ENCODE peak calls at places on chromosomes 7 and 10, in eight cellular contexts. L, Q, U, J, V, Y, W and Z are unnamed samples.

GRCh38 chr7:46145412-46145811 is 224.3 kb upstream of the IGFBP3 start:
- DNase-seq in L (peak; percentile 92), Q (no peak), V (no peak), Y (peak; percentile 67), U (peak; percentile 47), W (no peak), J (peak; percentile 44), Z (no peak)

GRCh38 chr10:31358688-31359330 is 39.8 kb downstream of the ZEB1 start:
- DNase-seq in V (no peak), U (no peak), Q (no peak), Y (no peak), L (no peak), J (no peak), W (no peak), Z (no peak)

GRCh38 chr7:132650498-132650897 is 74.2 kb upstream of the PLXNA4 start:
- DNase-seq in L (peak; percentile 52), V (no peak), U (no peak), Y (no peak), Q (no peak), J (no peak), W (no peak), Z (no peak)

GRCh38 chr7:66921918-66922486 is 977 bp downstream of the TMEM248 start:
- DNase-seq in U (no peak), L (peak; percentile 25), V (no peak), Q (no peak), J (peak; percentile 39), Y (peak; percentile 4), W (no peak), Z (no peak)

GRCh38 chr10:127618797-127619196 is 69.7 kb downstream of the NPS start:
- DNase-seq in U (no peak), V (no peak), J (no peak), W (no peak), Q (no peak), Y (no peak), L (no peak), Z (no peak)

GRCh38 chr10:84424731-84425165 is 96.4 kb downstream of the CCSER2 start:
- DNase-seq in V (peak; percentile 85), W (no peak), J (peak; percentile 34), Y (peak; percentile 70), L (peak; percentile 43), U (peak; percentile 84), Q (peak; percentile 91), Z (peak; percentile 92)

GRCh38 chr7:133135451-133135850 is 53.6 kb upstream of the CHCHD3 start:
- DNase-seq in J (no peak), Q (no peak), V (no peak), Y (no peak), W (no peak), U (no peak), L (no peak), Z (no peak)

GRCh38 chr7:6197801-6198551 is 74.4 kb downstream of the CYTH3 start:
- DNase-seq in L (no peak), U (no peak), W (no peak), Q (no peak), V (no peak), Y (peak; percentile 67), J (no peak), Z (no peak)

GRCh38 chr10:31620236-31621151 is 301.5 kb downstream of the ZEB1 start:
- DNase-seq in J (peak; percentile 39), L (peak; percentile 80), U (no peak), W (peak; percentile 84), V (peak; percentile 83), Y (peak; percentile 7), Q (peak; percentile 87), Z (peak; percentile 85)

GRCh38 chr10:125159932-125160855 is at the start of gene CTBP2:
- DNase-seq in J (peak; percentile 85), Q (peak; percentile 65), Y (peak; percentile 72), V (peak; percentile 64), L (peak; percentile 75), W (peak; percentile 68), U (no peak), Z (peak; percentile 59)

GRCh38 chr10:8114741-8115340 is 60.4 kb downstream of the GATA3 start:
- DNase-seq in Q (no peak), Y (no peak), V (no peak), W (no peak), U (no peak), J (no peak), L (no peak), Z (no peak)

GRCh38 chr10:16986082-16986405 is 143.6 kb downstream of the CUBN start:
- DNase-seq in L (no peak), Y (no peak), V (no peak), J (no peak), Q (no peak), W (no peak), U (no peak), Z (no peak)

GRCh38 chr10:16965740-16966447 is 148.7 kb upstream of the RSU1 start:
- DNase-seq in V (no peak), Q (no peak), U (peak; percentile 84), J (peak; percentile 45), L (peak; percentile 43), W (no peak), Y (peak; percentile 36), Z (peak; percentile 70)

GRCh38 chr7:108166687-108167086 is 36.5 kb upstream of the LAMB4 start:
- DNase-seq in L (no peak), W (no peak), U (no peak), J (no peak), Y (no peak), Q (no peak), V (no peak), Z (no peak)

GRCh38 chr7:23468721-23469149 is 1.6 kb downstream of the IGF2BP3 start:
- DNase-seq in Q (no peak), Y (peak; percentile 40), W (no peak), L (peak; percentile 31), J (peak; percentile 48), V (no peak), U (no peak), Z (no peak)

GRCh38 chr10:33132626-33133025 is 174.6 kb upstream of the ITGB1 start:
- DNase-seq in U (no peak), V (no peak), J (no peak), W (no peak), Y (no peak), L (peak; percentile 51), Q (no peak), Z (no peak)

GRCh38 chr7:5831196-5831595 is 49.4 kb upstream of the OCM start:
- DNase-seq in U (no peak), J (peak; percentile 75), Y (no peak), L (peak; percentile 57), V (no peak), W (no peak), Q (peak; percentile 28), Z (no peak)

GRCh38 chr10:78777466-78778256 is 291.1 kb upstream of the ZMIZ1 start:
- DNase-seq in Q (peak; percentile 73), U (no peak), J (no peak), V (peak; percentile 73), Y (no peak), L (no peak), W (no peak), Z (peak; percentile 76)

GRCh38 chr10:100401631-100402328 is 54.7 kb downstream of the SCD start:
- DNase-seq in U (no peak), Y (no peak), Q (no peak), L (no peak), W (no peak), V (no peak), J (no peak), Z (no peak)

GRCh38 chr7:53520841-53521240 is 485.4 kb downstream of the POM121L12 start:
- DNase-seq in Y (no peak), W (no peak), Q (no peak), J (no peak), L (no peak), V (no peak), U (no peak), Z (no peak)

GRCh38 chr10:20002657-20003056 is 186.4 kb downstream of the PLXDC2 start:
- DNase-seq in V (no peak), J (no peak), U (no peak), W (no peak), Q (no peak), L (no peak), Y (no peak), Z (no peak)

DNA sequence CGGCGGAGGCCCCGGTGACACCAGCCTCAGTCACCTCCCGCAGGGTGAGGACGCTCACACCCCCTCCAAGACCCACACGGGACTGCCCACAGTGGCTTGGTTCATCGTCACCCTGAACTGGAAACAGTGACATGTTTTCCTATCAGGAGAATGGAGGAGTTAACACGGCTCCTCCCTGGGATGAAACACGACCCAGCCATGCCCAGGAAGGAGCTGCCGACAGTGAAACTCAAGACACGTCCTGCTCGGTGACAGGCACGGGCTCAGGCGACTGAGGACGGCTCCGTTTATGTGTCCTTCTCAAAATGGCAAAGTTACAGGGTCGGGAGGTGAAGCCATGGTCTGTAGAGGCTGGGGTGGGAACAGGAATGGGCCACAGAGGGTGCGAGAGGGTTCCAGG is 272.5 kb downstream of the ADARB2 start:
- DNase-seq in Y (peak; percentile 66), V (no peak), U (no peak), Q (no peak), W (no peak), L (no peak), J (no peak), Z (no peak)
- H3K4me3 ChIP-seq in Y (no peak overlapping the region), V (no peak overlapping the region), U (no peak overlapping the region), Q (no peak overlapping the region), W (no peak overlapping the region), L (no peak overlapping the region), J (no peak overlapping the region), Z (no peak overlapping the region)

GRCh38 chr7:44379366-44380178 is 54.2 kb upstream of the CAMK2B start:
- DNase-seq in L (no peak), W (peak; percentile 36), Q (no peak), U (no peak), V (no peak), Y (no peak), J (no peak), Z (no peak)
- H3K27ac ChIP-seq in L (no peak overlapping the region), W (no peak overlapping the region), Q (no peak overlapping the region), U (no peak overlapping the region), V (no peak overlapping the region), Y (no peak overlapping the region), J (no peak overlapping the region), Z (no peak overlapping the region)

DNA sequence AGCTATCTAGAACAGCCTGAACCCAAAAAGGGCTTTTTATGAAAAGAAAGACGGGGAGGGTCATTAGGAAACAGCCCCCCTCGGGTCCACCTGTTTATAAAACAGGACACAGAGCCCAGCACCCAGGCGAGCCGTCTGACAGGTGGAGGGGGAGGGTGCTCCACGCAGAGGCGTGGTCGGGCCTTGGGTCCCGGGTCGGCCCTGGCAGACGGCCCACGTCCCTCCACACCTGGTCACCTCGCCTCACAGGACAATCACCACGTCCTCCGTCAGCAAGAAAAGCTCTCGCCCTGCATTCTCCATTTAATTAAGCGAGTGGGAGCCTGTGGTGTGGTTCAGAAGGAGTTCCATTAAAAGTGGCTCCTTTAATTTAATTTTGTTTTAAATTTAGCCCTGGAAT is 42.3 kb upstream of the FOXL3 start:
- DNase-seq in V (no peak), Q (no peak), L (no peak), W (no peak), J (no peak), U (no peak), Y (no peak), Z (no peak)
- H3K36me3 ChIP-seq in V (peaks cover 66% of the 10 kb centered on the region), Q (no peaks in the 10 kb centered on the region), L (no peaks in the 10 kb centered on the region), W (peaks cover 5% of the 10 kb centered on the region), J (no peaks in the 10 kb centered on the region), U (no peaks in the 10 kb centered on the region), Y (no peaks in the 10 kb centered on the region), Z (peaks cover 37% of the 10 kb centered on the region)

DNA sequence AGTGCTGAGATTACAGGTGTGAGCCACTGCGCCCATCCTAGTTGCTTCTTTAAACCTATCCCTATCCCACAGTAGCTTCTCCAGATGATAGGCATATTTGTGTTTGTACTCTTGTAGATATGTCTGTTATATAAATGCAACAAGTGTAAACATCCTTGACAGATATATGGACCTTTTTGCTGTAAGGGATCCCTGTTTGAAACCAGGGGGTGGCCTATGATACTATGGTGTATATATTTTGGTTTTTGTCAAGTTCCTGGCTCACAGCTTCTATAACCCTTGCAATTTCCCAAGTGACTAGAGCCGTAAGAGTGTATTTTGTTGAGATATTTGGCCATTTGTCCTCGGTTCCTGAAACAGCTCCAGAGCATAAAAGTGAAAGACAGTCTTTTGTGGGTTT is 9.7 kb downstream of the COMTD1 start:
- DNase-seq in V (no peak), W (no peak), U (no peak), Y (no peak), L (no peak), Q (no peak), J (no peak), Z (no peak)
- H3K4me3 ChIP-seq in V (peak overlapping the region; percentile 51), W (peak overlapping the region; percentile 5), U (no peak overlapping the region), Y (no peak overlapping the region), L (peak overlapping the region; percentile 17), Q (peak overlapping the region; percentile 18), J (no peak overlapping the region), Z (peak overlapping the region; percentile 9)